ENCODE peak calls at places on chromosomes 1 and 21, in five cellular contexts. T, O, R, V and S are unnamed samples.

GRCh38 chr21:40331804-40332203 is 464.6 kb downstream of the PCP4 start:
- DNase-seq in V (no peak), T (no peak), R (no peak), O (no peak), S (no peak)

GRCh38 chr1:19622204-19622603 is 21.9 kb upstream of the NBL1 start:
- DNase-seq in R (no peak), O (no peak), T (no peak), V (no peak), S (no peak)

GRCh38 chr1:209780276-209780675 is 4.1 kb downstream of the C1orf74 start:
- DNase-seq in V (no peak), R (no peak), T (no peak), O (no peak), S (no peak)

GRCh38 chr1:116309090-116309870 is 63.8 kb upstream of the ATP1A1 start:
- DNase-seq in O (no peak), R (no peak), V (no peak), T (no peak), S (no peak)

GRCh38 chr1:65459397-65459768 is 38.9 kb downstream of the LEPR start:
- DNase-seq in T (peak), R (peak), V (no peak), O (no peak), S (peak)

GRCh38 chr1:55695151-55695550 is 480.0 kb upstream of the USP24 start:
- DNase-seq in V (no peak), O (no peak), R (no peak), T (no peak), S (no peak)

GRCh38 chr1:207752456-207753132 is 740 bp downstream of the CD46 start:
- DNase-seq in T (peak), O (peak), V (no peak), R (no peak), S (peak)

GRCh38 chr1:156697481-156697880 is 7.9 kb downstream of the CRABP2 start:
- DNase-seq in V (no peak), T (no peak), R (no peak), O (no peak), S (no peak)

GRCh38 chr1:186609183-186609582 is 71.0 kb downstream of the PTGS2 start:
- DNase-seq in R (no peak), O (no peak), T (no peak), V (no peak), S (no peak)

GRCh38 chr21:39088831-39089380 is 94.3 kb downstream of the PSMG1 start:
- DNase-seq in V (no peak), O (peak), T (peak), R (no peak), S (no peak)

GRCh38 chr1:51234721-51235425 is 1.2 kb upstream of the RNF11 start:
- DNase-seq in R (peak), O (peak), T (peak), V (no peak), S (no peak)

GRCh38 chr1:22249928-22250680 is 107.2 kb upstream of the WNT4 start:
- DNase-seq in R (no peak), O (no peak), V (no peak), T (no peak), S (no peak)

GRCh38 chr1:201708085-201708512 is 120.9 kb upstream of the IPO9 start:
- DNase-seq in O (no peak), T (no peak), V (no peak), R (no peak), S (no peak)

GRCh38 chr1:3019516-3020051 is 1.7 kb upstream of the ACTRT2 start:
- DNase-seq in V (no peak), O (no peak), R (no peak), T (no peak), S (no peak)

GRCh38 chr1:16921391-16922185 is at the start of gene CROCC:
- DNase-seq in R (no peak), O (peak), V (peak), T (no peak), S (peak)
- TF ChIP-seq CREB1 in R (no peak), O (no peak), V (no peak), T (no peak), S (peak)

GRCh38 chr21:29477941-29478340 is 179.2 kb downstream of the BACH1 start:
- DNase-seq in R (no peak), V (no peak), T (no peak), O (no peak), S (no peak)
- H3K4me2 ChIP-seq in R (no peak), V (no peak), T (no peak), O (no peak), S (no peak)

GRCh38 chr1:158204458-158204827 is 23.7 kb downstream of the CD1D start:
- DNase-seq in O (no peak), R (no peak), T (no peak), V (no peak), S (no peak)

GRCh38 chr1:158203693-158204457 is 23.2 kb downstream of the CD1D start:
- DNase-seq in O (peak), T (peak), V (no peak), R (peak), S (peak)

GRCh38 chr1:158196461-158196860 is 15.8 kb downstream of the CD1D start:
- DNase-seq in T (no peak), V (no peak), O (no peak), R (no peak), S (no peak)

GRCh38 chr1:158200509-158200908 is 19.8 kb downstream of the CD1D start:
- DNase-seq in O (no peak), T (no peak), R (no peak), V (no peak), S (no peak)

GRCh38 chr1:158199840-158200239 is 19.1 kb downstream of the CD1D start:
- DNase-seq in V (no peak), T (no peak), R (no peak), O (no peak), S (no peak)
- TF ChIP-seq CREB1 in V (no peak), T (no peak), R (no peak), O (no peak), S (no peak)

GRCh38 chr1:61436016-61436415 is 288.9 kb downstream of the TM2D1 start:
- DNase-seq in O (no peak), R (no peak), V (no peak), T (no peak), S (no peak)
- H3K4me2 ChIP-seq in O (no peak), R (no peak), V (no peak), T (no peak), S (no peak)

GRCh38 chr1:9555942-9556341 is 16.7 kb downstream of the SLC25A33 start:
- DNase-seq in O (no peak), R (no peak), T (no peak), V (no peak), S (no peak)

GRCh38 chr1:9558946-9559545 is 19.8 kb downstream of the SLC25A33 start:
- DNase-seq in O (no peak), T (no peak), R (no peak), V (no peak), S (no peak)

GRCh38 chr1:9559673-9560072 is 20.4 kb downstream of the SLC25A33 start:
- DNase-seq in T (no peak), O (no peak), V (no peak), R (no peak), S (peak)

GRCh38 chr1:9557624-9558023 is 18.4 kb downstream of the SLC25A33 start:
- DNase-seq in O (no peak), V (no peak), R (no peak), T (peak), S (no peak)

GRCh38 chr1:9558271-9558945 is 19.1 kb downstream of the SLC25A33 start:
- DNase-seq in O (no peak), V (no peak), R (no peak), T (no peak), S (no peak)
- TF ChIP-seq CREB1 in O (no peak), V (no peak), R (no peak), T (no peak), S (no peak)

GRCh38 chr1:180584869-180585268 is 26.1 kb downstream of the OVAAL start:
- DNase-seq in T (peak), V (no peak), R (no peak), O (no peak), S (no peak)
- H3K4me2 ChIP-seq in T (peak), V (no peak), R (no peak), O (peak), S (no peak)